ENCODE peak calls at places on chromosomes 6 and 20, in ten cellular contexts. D is activated CD4-positive, alpha-beta T cell treated with anti-CD3 and anti-CD28 coated beads for 1 hour; H is HL-60; E is RPMI7951; W is stimulated activated CD8-positive, alpha-beta memory T cell treated with anti-CD3 and anti-CD28 coated beads, Interleukin-4, amount 100 ng/mL, for 1 hour; Z is iPS-NIHi11; F is left lobe of liver; M is hepatocyte; T is C1 segment of cervical spinal cord; O is NCI-H146. Y is an unnamed sample.

GRCh38 chr20:4263011-4263410 is 247.7 kb upstream of the RNF24 start:
- DNase-seq in D (no peak), H (no peak), E (no peak), W (no peak), Z (no peak), F (no peak), M (no peak), T (no peak), O (no peak), Y (no peak)

GRCh38 chr6:83853178-83853967 is at the start of gene RIPPLY2:
- DNase-seq in D (no peak), H (no peak), E (peak; percentile 24), W (no peak), Z (peak; percentile 50), F (no peak), M (peak; percentile 33), T (peak; percentile 62), O (peak; percentile 90), Y (peak; percentile 28)

GRCh38 chr20:49288250-49288751 is 10.4 kb upstream of the ZNFX1 start:
- DNase-seq in D (no peak), H (no peak), E (no peak), W (no peak), Z (no peak), F (no peak), M (no peak), T (no peak), O (no peak), Y (no peak)

GRCh38 chr6:142960098-142960497 is 15.1 kb upstream of the HIVEP2 start:
- DNase-seq in D (no peak), H (no peak), E (peak; percentile 66), W (no peak), Z (no peak), F (no peak), M (no peak), T (no peak), O (no peak), Y (peak; percentile 61)

GRCh38 chr6:96809119-96809518 is 28.2 kb downstream of the GPR63 start:
- DNase-seq in D (no peak), H (no peak), E (no peak), W (no peak), Z (no peak), F (no peak), M (peak; percentile 37), T (no peak), O (no peak), Y (peak; percentile 63)

GRCh38 chr6:45571159-45571558 is 193.4 kb upstream of the SUPT3H start:
- DNase-seq in D (no peak), H (no peak), E (no peak), W (no peak), Z (no peak), F (no peak), M (no peak), T (no peak), O (no peak), Y (no peak)

GRCh38 chr6:20377623-20378265 is 23.9 kb upstream of the E2F3 start:
- DNase-seq in D (no peak), H (no peak), E (peak; percentile 68), W (no peak), Z (peak; percentile 37), F (no peak), M (no peak), T (no peak), O (no peak), Y (peak; percentile 86)

GRCh38 chr6:135170849-135171248 is 10.3 kb upstream of the MYB start:
- DNase-seq in D (no peak), H (no peak), E (no peak), W (no peak), Z (no peak), F (no peak), M (no peak), T (no peak), O (no peak), Y (no peak)